ENCODE peak calls at places on chromosomes 6 and 20, in six cellular contexts. E is K562, H is WTC11, W is endothelial cell of umbilical vein, N is H1, G is HepG2. U is an unnamed sample.

GRCh38 chr6:2563635-2564034 is 187.1 kb downstream of the MYLK4 start:
- DNase-seq in N (no peak), E (no peak), G (peak; percentile 34), H (no peak), W (no peak), U (no peak)

GRCh38 chr6:125251516-125252229 is 50.1 kb downstream of the HDDC2 start:
- DNase-seq in W (no peak), N (no peak), G (no peak), E (no peak), H (no peak), U (no peak)

GRCh38 chr6:79467716-79468115 is 69.5 kb downstream of the LCA5 start:
- DNase-seq in N (no peak), G (peak; percentile 21), E (no peak), H (no peak), W (no peak), U (no peak)

GRCh38 chr20:38222231-38222922 is 38.2 kb downstream of the KIAA1755 start:
- DNase-seq in G (peak; percentile 71), N (no peak), W (peak; percentile 65), H (peak; percentile 90), E (peak; percentile 83), U (peak; percentile 67)

GRCh38 chr6:136249336-136249735 is 775 bp downstream of the MTFR2 start:
- DNase-seq in E (no peak), H (no peak), G (no peak), N (no peak), W (peak; percentile 14), U (no peak)

GRCh38 chr20:51354191-51354768 is 188.2 kb downstream of the NFATC2 start:
- DNase-seq in E (no peak), W (peak; percentile 55), G (no peak), H (no peak), N (no peak), U (no peak)

GRCh38 chr6:48691420-48691819 is 580.4 kb upstream of the PTCHD4 start:
- DNase-seq in W (no peak), G (no peak), N (no peak), H (no peak), E (no peak), U (no peak)

GRCh38 chr6:32894085-32895005 is 40.4 kb downstream of the PSMB9 start:
- DNase-seq in N (peak; percentile 84), G (peak; percentile 90), W (peak; percentile 98), E (peak; percentile 83), H (peak; percentile 96), U (peak; percentile 95)

GRCh38 chr6:34062815-34063214 is 83.1 kb downstream of the GRM4 start:
- DNase-seq in G (no peak), W (no peak), H (peak; percentile 50), N (no peak), E (no peak), U (no peak)

GRCh38 chr6:128070406-128070805 is 169.5 kb upstream of the THEMIS start:
- DNase-seq in N (no peak), G (no peak), W (no peak), H (no peak), E (no peak), U (no peak)

GRCh38 chr6:11042750-11043551 is 1.2 kb downstream of the ELOVL2 start:
- DNase-seq in E (no peak), G (no peak), W (no peak), N (no peak), H (no peak), U (no peak)

GRCh38 chr20:45433316-45433715 is 17.4 kb downstream of the PIGT start:
- DNase-seq in N (no peak), W (no peak), E (no peak), G (no peak), H (no peak), U (no peak)

GRCh38 chr6:109036588-109037320 is 57.9 kb downstream of the SESN1 start:
- DNase-seq in N (no peak), G (no peak), W (no peak), E (no peak), H (no peak), U (no peak)

GRCh38 chr6:33642897-33643296 is 21.8 kb downstream of the ITPR3 start:
- DNase-seq in E (no peak), N (no peak), G (no peak), H (no peak), W (no peak), U (no peak)

GRCh38 chr6:70176853-70177550 is 125.9 kb downstream of the COL9A1 start:
- DNase-seq in E (no peak), N (no peak), G (no peak), H (no peak), W (no peak), U (no peak)

GRCh38 chr20:38060536-38060935 is 27.0 kb downstream of the RPRD1B start:
- DNase-seq in H (no peak), N (peak; percentile 47), E (no peak), G (no peak), W (no peak), U (no peak)

GRCh38 chr6:31336872-31337496 is 20.0 kb downstream of the HLA-B start:
- DNase-seq in W (peak; percentile 20), E (no peak), N (no peak), G (no peak), H (no peak), U (no peak)

GRCh38 chr20:50283922-50284810 is 93.5 kb downstream of the CEBPB start:
- DNase-seq in W (no peak), N (no peak), G (peak; percentile 58), E (peak; percentile 50), H (no peak), U (peak; percentile 61)

GRCh38 chr20:25296094-25297093 is 48.5 kb downstream of the PYGB start:
- DNase-seq in G (peak; percentile 50), W (no peak), N (no peak), H (peak; percentile 40), E (peak; percentile 54), U (peak; percentile 71)

GRCh38 chr20:51700809-51701285 is 67.3 kb downstream of the ATP9A start:
- DNase-seq in W (peak; percentile 65), G (peak; percentile 75), E (peak; percentile 43), H (peak; percentile 35), N (no peak), U (peak; percentile 74)

GRCh38 chr6:105692630-105693212 is 289.8 kb upstream of the PREP start:
- DNase-seq in E (no peak), G (no peak), W (no peak), N (no peak), H (no peak), U (no peak)

GRCh38 chr6:121510568-121511177 is 75.2 kb downstream of the GJA1 start:
- DNase-seq in W (peak; percentile 76), E (no peak), G (no peak), N (no peak), H (no peak), U (peak; percentile 52)

GRCh38 chr6:6686748-6687601 is 98.5 kb downstream of the LY86 start:
- DNase-seq in E (peak; percentile 100), H (peak; percentile 99), W (peak; percentile 96), G (peak; percentile 91), N (peak; percentile 94), U (peak; percentile 88)

GRCh38 chr6:6690144-6690483 is 101.6 kb downstream of the LY86 start:
- DNase-seq in N (no peak), G (no peak), H (no peak), W (no peak), E (no peak), U (no peak)

GRCh38 chr6:6688951-6689350 is 100.4 kb downstream of the LY86 start:
- DNase-seq in E (no peak), N (no peak), G (no peak), W (peak; percentile 77), H (no peak), U (no peak)

GRCh38 chr6:6689413-6690143 is 101.1 kb downstream of the LY86 start:
- DNase-seq in W (peak; percentile 60), N (no peak), G (no peak), E (no peak), H (no peak), U (no peak)

GRCh38 chr6:6688283-6688682 is 99.8 kb downstream of the LY86 start:
- DNase-seq in H (no peak), W (peak; percentile 49), E (no peak), N (no peak), G (peak; percentile 54), U (no peak)
- TF ChIP-seq JUN in H (no peak), W (no peak), E (no peak), N (no peak), G (no peak), U (no peak)

DNA sequence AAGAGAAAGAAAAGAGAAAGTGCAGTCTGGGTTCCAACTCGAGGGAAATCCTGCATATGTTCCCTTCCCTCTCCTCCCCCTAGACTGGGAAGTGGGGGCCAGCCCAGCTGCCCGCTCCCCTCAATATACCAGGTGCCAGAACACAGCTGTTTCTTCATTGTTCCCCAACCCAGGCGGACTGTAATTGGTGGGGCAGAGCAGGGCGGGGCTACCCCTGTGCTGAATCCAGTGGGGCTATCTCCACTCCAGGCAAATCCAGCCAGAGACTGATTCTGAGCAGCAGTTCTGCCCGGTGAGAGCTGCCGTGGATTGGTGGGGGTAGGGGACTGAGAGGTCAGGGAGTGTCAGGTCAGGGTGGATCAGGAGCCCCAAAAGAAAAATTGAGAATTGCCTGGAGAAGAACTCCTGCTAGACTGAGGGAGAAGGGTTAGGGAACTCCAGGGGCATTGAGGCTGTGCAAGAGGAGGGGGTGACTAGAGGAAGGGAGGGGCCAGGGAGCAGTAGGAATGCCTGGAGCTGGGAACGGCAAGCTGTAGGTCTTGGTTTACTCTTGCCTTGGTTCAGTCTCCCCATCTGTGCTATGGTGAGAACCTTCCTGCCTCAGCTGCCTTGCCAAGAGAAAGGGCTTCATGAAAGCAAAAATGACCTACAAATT is at the start of gene MYMX:
- DNase-seq in H (peak; percentile 70), E (no peak), G (no peak), N (no peak), W (no peak), U (no peak)
- TF ChIP-seq JUN in H (no peak), E (no peak), G (no peak), N (no peak), W (no peak), U (no peak)

GRCh38 chr6:17035994-17036393 is 65.9 kb upstream of the STMND1 start:
- DNase-seq in G (no peak), W (no peak), H (no peak), E (no peak), N (no peak), U (no peak)

GRCh38 chr6:17031961-17032360 is 69.9 kb upstream of the STMND1 start:
- DNase-seq in W (no peak), H (no peak), N (no peak), G (no peak), E (no peak), U (no peak)

GRCh38 chr6:17035257-17035757 is 66.5 kb upstream of the STMND1 start:
- DNase-seq in W (no peak), E (no peak), G (no peak), H (no peak), N (no peak), U (no peak)

GRCh38 chr6:17038316-17038715 is 63.5 kb upstream of the STMND1 start:
- DNase-seq in H (no peak), N (no peak), W (no peak), G (no peak), E (no peak), U (no peak)

GRCh38 chr6:17032595-17033591 is 69.0 kb upstream of the STMND1 start:
- DNase-seq in N (no peak), E (no peak), G (no peak), W (peak; percentile 95), H (no peak), U (peak; percentile 40)
- TF ChIP-seq JUN in N (no peak), E (no peak), G (no peak), W (peak; percentile 84), H (no peak), U (no peak)

DNA sequence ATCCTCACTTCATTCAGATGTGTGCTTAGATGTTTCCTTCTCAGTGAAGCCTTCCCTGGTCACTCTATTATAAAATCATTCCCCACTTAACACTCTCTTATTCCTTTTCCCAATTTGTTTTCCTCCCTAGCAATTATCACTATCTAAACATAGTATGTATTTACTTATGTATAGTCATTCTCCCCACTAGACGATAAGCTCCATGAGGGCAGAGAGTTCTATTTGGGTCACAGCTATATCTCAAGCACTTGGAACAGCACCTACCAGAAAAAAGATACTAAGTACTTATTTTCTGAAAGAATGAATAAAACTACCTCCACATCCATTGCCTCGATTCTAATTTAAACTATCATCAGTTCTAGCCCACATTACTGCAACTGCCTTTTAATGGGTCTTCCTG is 36.5 kb downstream of the USP49 start:
- DNase-seq in E (no peak), G (no peak), N (no peak), W (no peak), H (no peak), U (no peak)
- TF ChIP-seq JUN in E (no peak), G (no peak), N (no peak), W (no peak), H (no peak), U (no peak)

U was measured in A549.